ENCODE peak calls at places on chromosomes 1 and 21, in six cellular contexts. H, V, Y, I, T and K are unnamed samples.

GRCh38 chr21:45376459-45377324 is 28.3 kb upstream of the COL18A1 start:
- DNase-seq in Y (peak; percentile 83), I (peak; percentile 37), H (no peak), T (no peak), V (no peak), K (no peak)

GRCh38 chr21:44949161-44950015 is 9.6 kb downstream of the SLX9 start:
- DNase-seq in I (no peak), H (peak; percentile 88), T (peak; percentile 79), V (peak; percentile 50), Y (peak; percentile 94), K (no peak)

GRCh38 chr1:102174259-102174863 is 177.6 kb upstream of the OLFM3 start:
- DNase-seq in V (no peak), T (no peak), Y (no peak), H (no peak), I (no peak), K (no peak)

GRCh38 chr1:59701376-59701775 is 113.4 kb upstream of the HOOK1 start:
- DNase-seq in T (peak; percentile 36), H (no peak), V (no peak), I (no peak), Y (no peak), K (no peak)

GRCh38 chr1:245493029-245493428 is 338.2 kb downstream of the KIF26B start:
- DNase-seq in Y (no peak), I (peak; percentile 47), V (no peak), H (no peak), T (peak; percentile 24), K (no peak)

GRCh38 chr21:37687001-37687400 is 229.3 kb downstream of the KCNJ6 start:
- DNase-seq in Y (no peak), H (no peak), T (no peak), I (no peak), V (no peak), K (no peak)

GRCh38 chr21:31897311-31897710 is 24.5 kb downstream of the HUNK start:
- DNase-seq in T (no peak), V (no peak), H (no peak), Y (no peak), I (no peak), K (no peak)

GRCh38 chr1:200890818-200891773 is 3.6 kb upstream of the INAVA start:
- DNase-seq in T (peak; percentile 52), V (no peak), Y (no peak), H (no peak), I (peak; percentile 56), K (no peak)

GRCh38 chr21:42474043-42474831 is 21.8 kb downstream of the RSPH1 start:
- DNase-seq in H (no peak), I (peak; percentile 39), V (no peak), Y (peak; percentile 93), T (peak; percentile 14), K (no peak)

GRCh38 chr1:22778842-22779520 is 68.3 kb downstream of the EPHB2 start:
- DNase-seq in Y (no peak), T (peak; percentile 44), H (peak; percentile 65), I (no peak), V (no peak), K (no peak)

GRCh38 chr21:45640001-45640887 is 3.3 kb upstream of the PCBP3 start:
- DNase-seq in H (no peak), V (no peak), Y (no peak), I (no peak), T (no peak), K (no peak)

GRCh38 chr1:29716306-29716705 is 480.0 kb downstream of the PTPRU start:
- DNase-seq in I (no peak), Y (no peak), H (no peak), T (no peak), V (no peak), K (no peak)

GRCh38 chr1:245001252-245001651 is 136.9 kb upstream of the HNRNPU start:
- DNase-seq in T (no peak), Y (no peak), I (no peak), H (no peak), V (no peak), K (no peak)

GRCh38 chr21:39118604-39119215 is 64.5 kb downstream of the PSMG1 start:
- DNase-seq in H (no peak), Y (no peak), T (no peak), V (no peak), I (no peak), K (no peak)

GRCh38 chr1:12539705-12540579 is 78.1 kb downstream of the DHRS3 start:
- DNase-seq in V (peak; percentile 77), H (no peak), Y (peak; percentile 96), T (peak; percentile 99), I (no peak), K (peak; percentile 80)

GRCh38 chr1:54421101-54421504 is 14.9 kb upstream of the SSBP3 start:
- DNase-seq in T (no peak), H (no peak), V (no peak), I (no peak), Y (no peak), K (no peak)

GRCh38 chr1:110726755-110727154 is 52.0 kb upstream of the KCNA3 start:
- DNase-seq in Y (no peak), H (no peak), I (no peak), T (no peak), V (no peak), K (no peak)

DNA sequence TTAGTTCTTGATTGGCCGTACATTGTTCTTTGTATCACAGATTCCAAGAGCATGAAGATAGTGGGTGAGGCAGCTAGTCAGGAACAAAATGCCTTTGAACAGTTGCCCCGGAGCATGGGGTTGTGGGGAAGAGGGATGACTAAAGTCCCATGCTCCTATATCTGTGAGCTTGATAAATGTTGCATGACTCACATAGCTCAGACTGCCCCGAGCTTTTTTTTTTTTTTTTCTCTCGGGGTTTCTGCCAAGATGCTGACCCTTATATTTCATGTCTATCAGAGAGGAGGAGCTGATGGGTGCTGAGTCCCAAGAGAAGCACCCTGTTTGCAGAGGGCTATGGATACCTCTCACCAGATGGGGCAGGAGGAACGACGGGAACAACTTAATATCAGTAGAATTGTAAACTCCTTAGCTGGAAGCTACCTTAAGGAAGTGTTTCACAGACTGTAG is 40.6 kb downstream of the SRRM1 start:
- DNase-seq in V (no peak), T (peak; percentile 92), Y (no peak), H (peak; percentile 41), I (peak; percentile 42), K (peak; percentile 15)
- TF ChIP-seq CTCF in V (no peak), T (no peak), Y (no peak), H (no peak), I (no peak), K (no peak)

DNA sequence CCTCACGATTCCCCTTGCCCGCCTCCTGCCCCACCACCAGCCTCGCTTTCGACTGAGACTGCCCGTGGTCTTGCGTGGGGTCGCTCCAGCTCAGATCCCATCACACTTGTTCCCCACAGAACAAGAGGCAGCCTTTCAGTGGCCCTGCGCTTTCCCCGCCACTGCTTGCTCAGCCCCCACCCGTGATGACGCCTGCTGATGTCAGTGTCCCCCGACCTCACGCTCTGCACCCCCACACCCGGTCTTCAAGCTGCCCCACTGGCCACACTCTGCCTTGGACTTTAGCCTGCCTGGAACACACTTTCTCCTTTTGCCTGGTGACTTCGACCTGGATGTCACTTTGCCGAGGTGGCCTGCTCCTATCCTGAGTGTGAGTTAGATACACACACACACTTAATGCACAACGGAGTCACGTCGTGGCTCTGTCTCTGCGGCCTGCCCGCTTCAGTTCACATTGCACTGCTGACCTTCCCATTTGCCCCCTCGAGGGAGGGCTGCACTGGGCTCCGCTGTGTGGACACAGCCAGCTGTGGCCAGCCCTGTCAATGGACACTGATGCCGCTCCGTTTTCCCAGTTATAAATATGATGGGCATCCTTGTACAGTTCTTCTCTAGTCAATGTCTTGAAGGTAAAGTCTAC is 13.0 kb downstream of the AGPAT3 start:
- DNase-seq in T (no peak), Y (no peak), H (no peak), I (no peak), V (no peak), K (no peak)
- H3K9me3 ChIP-seq in T (no peaks in the 10 kb centered on the region), Y (no peaks in the 10 kb centered on the region), H (no peaks in the 10 kb centered on the region), I (no peaks in the 10 kb centered on the region), V (no peaks in the 10 kb centered on the region), K (no peaks in the 10 kb centered on the region)

GRCh38 chr1:184665329-184665728 is 89.3 kb downstream of the EDEM3 start:
- DNase-seq in V (no peak), Y (no peak), T (no peak), H (no peak), I (no peak), K (no peak)
- TF ChIP-seq CTCF in V (no peak), Y (no peak), T (no peak), H (no peak), I (no peak), K (no peak)

GRCh38 chr1:238624786-238625185 is 734.1 kb upstream of the ZP4 start:
- DNase-seq in T (no peak), V (no peak), H (no peak), Y (no peak), I (no peak), K (no peak)

GRCh38 chr1:238619652-238620051 is 728.9 kb upstream of the ZP4 start:
- DNase-seq in I (no peak), V (no peak), T (no peak), H (no peak), Y (no peak), K (no peak)

DNA sequence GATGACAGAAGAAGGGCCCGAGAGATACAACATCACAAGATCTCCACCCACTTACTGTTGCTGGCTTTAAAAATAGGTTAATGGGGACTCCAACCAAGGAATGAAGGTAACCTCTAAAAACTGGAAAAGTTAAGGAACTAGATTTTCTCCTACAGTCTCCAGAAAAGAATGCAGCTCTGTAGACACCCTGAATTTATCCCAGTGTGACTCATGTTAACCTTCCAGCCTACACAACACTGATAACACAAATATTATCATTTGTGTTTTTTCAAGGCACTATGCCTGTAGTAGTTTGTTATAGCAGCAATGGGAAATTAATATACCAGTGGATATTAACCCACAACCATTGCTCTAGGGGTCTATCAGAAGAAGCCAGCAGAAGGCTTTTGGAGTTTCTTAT is 730.7 kb upstream of the ZP4 start:
- DNase-seq in T (no peak), V (no peak), Y (no peak), I (no peak), H (no peak), K (no peak)
- H3K9me3 ChIP-seq in T (no peaks in the 10 kb centered on the region), V (no peaks in the 10 kb centered on the region), Y (no peaks in the 10 kb centered on the region), I (no peaks in the 10 kb centered on the region), H (no peaks in the 10 kb centered on the region), K (no peaks in the 10 kb centered on the region)